ENCODE peak calls at places on chromosomes 5 and 9, in eight cellular contexts. T, R, C, W, Y, P, X and K are unnamed samples.

GRCh38 chr9:83431470-83432060 is 106.6 kb downstream of the FRMD3 start:
- DNase-seq in Y (no peak), W (no peak), R (no peak), P (no peak), T (no peak), X (no peak), C (peak; percentile 79), K (no peak)

GRCh38 chr9:35521708-35522107 is 31.8 kb downstream of the RUSC2 start:
- DNase-seq in T (peak; percentile 59), C (no peak), X (peak; percentile 54), P (no peak), W (no peak), Y (no peak), R (no peak), K (no peak)

GRCh38 chr9:77909306-77909705 is 122.3 kb downstream of the GNAQ start:
- DNase-seq in Y (no peak), W (no peak), P (no peak), R (no peak), T (no peak), X (no peak), C (no peak), K (no peak)

GRCh38 chr9:109286571-109286977 is 34.3 kb downstream of the EPB41L4B start:
- DNase-seq in T (peak; percentile 9), R (no peak), X (peak; percentile 54), P (no peak), Y (no peak), W (no peak), C (no peak), K (no peak)

GRCh38 chr5:26295541-26295940 is 742.8 kb downstream of the CDH9 start:
- DNase-seq in P (no peak), W (no peak), Y (no peak), C (no peak), X (no peak), R (no peak), T (no peak), K (no peak)

GRCh38 chr5:169099801-169100734 is 200.9 kb downstream of the SLIT3 start:
- DNase-seq in Y (no peak), T (peak; percentile 48), R (no peak), W (no peak), X (no peak), P (no peak), C (no peak), K (peak; percentile 28)

GRCh38 chr5:156201793-156202388 is 125.1 kb upstream of the SGCD start:
- DNase-seq in T (peak; percentile 74), Y (no peak), P (no peak), X (no peak), R (no peak), C (no peak), W (no peak), K (peak; percentile 8)

GRCh38 chr9:126235350-126235740 is 91.3 kb upstream of the MVB12B start:
- DNase-seq in X (no peak), R (no peak), C (no peak), P (no peak), Y (no peak), W (no peak), T (no peak), K (no peak)

GRCh38 chr9:79579624-79580023 is 7.9 kb downstream of the TLE4 start:
- DNase-seq in Y (no peak), C (no peak), T (no peak), P (no peak), X (no peak), R (no peak), W (no peak), K (no peak)

GRCh38 chr9:104808030-104808614 is 44.2 kb downstream of the NIPSNAP3B start:
- DNase-seq in Y (no peak), P (peak; percentile 51), R (no peak), C (peak; percentile 58), T (peak; percentile 76), W (no peak), X (no peak), K (no peak)

GRCh38 chr9:114072181-114073140 is 5.6 kb downstream of the AMBP start:
- DNase-seq in P (peak; percentile 23), X (no peak), C (peak; percentile 91), Y (no peak), W (no peak), R (no peak), T (peak; percentile 14), K (no peak)

GRCh38 chr9:589723-590122 is 251.8 kb upstream of the DMRT1 start:
- DNase-seq in Y (no peak), W (no peak), P (no peak), R (no peak), X (peak; percentile 23), C (peak; percentile 57), T (no peak), K (no peak)

GRCh38 chr5:132526974-132527564 is 16.3 kb downstream of the IL5 start:
- DNase-seq in C (no peak), T (peak; percentile 57), P (no peak), Y (no peak), X (no peak), W (no peak), R (no peak), K (no peak)

GRCh38 chr5:80697100-80697499 is 42.3 kb upstream of the DHFR start:
- DNase-seq in P (no peak), C (no peak), X (no peak), R (no peak), W (no peak), T (no peak), Y (no peak), K (no peak)

GRCh38 chr9:73643379-73644013 is 491.8 kb downstream of the ANXA1 start:
- DNase-seq in T (peak; percentile 53), C (no peak), W (no peak), Y (no peak), P (no peak), X (peak; percentile 2), R (no peak), K (peak; percentile 8)

GRCh38 chr9:27193886-27194285 is 84.9 kb downstream of the TEK start:
- DNase-seq in X (no peak), Y (no peak), P (no peak), W (no peak), R (no peak), C (no peak), T (no peak), K (no peak)

GRCh38 chr5:134026521-134027202 is 21.9 kb upstream of the VDAC1 start:
- DNase-seq in Y (no peak), T (peak; percentile 72), C (no peak), R (peak; percentile 74), X (peak; percentile 71), W (no peak), P (peak; percentile 81), K (no peak)

GRCh38 chr5:180586870-180587269 is 4.4 kb downstream of the SCGB3A1 start:
- DNase-seq in W (no peak), P (no peak), T (no peak), C (no peak), R (no peak), X (no peak), Y (no peak), K (no peak)

GRCh38 chr5:178206166-178207101 is 2.1 kb downstream of the HNRNPAB start:
- DNase-seq in P (no peak), T (peak; percentile 61), C (no peak), Y (no peak), W (no peak), X (no peak), R (no peak), K (no peak)

GRCh38 chr5:95858023-95858461 is 35.5 kb upstream of the GLRX start:
- DNase-seq in T (peak; percentile 92), C (peak; percentile 80), R (peak; percentile 48), X (peak; percentile 66), P (no peak), Y (no peak), W (no peak), K (no peak)

GRCh38 chr9:36862206-36863145 is 171.6 kb downstream of the PAX5 start:
- DNase-seq in W (no peak), R (peak; percentile 44), T (peak; percentile 68), X (peak; percentile 42), Y (no peak), C (no peak), P (peak; percentile 58), K (no peak)

GRCh38 chr9:91727316-91727861 is 222.6 kb downstream of the ROR2 start:
- DNase-seq in X (peak; percentile 6), P (peak; percentile 64), C (no peak), T (peak; percentile 67), R (peak; percentile 65), W (no peak), Y (peak; percentile 4), K (peak; percentile 8)

GRCh38 chr9:21883642-21884041 is 81.2 kb downstream of the MTAP start:
- DNase-seq in R (no peak), P (no peak), Y (no peak), X (no peak), T (no peak), C (no peak), W (no peak), K (no peak)

GRCh38 chr9:4955836-4956235 is 29.2 kb upstream of the JAK2 start:
- DNase-seq in R (no peak), P (no peak), T (peak; percentile 48), W (no peak), Y (no peak), X (peak; percentile 77), C (no peak), K (no peak)

GRCh38 chr5:57482671-57483106 is at the start of gene ACTBL2:
- DNase-seq in T (peak; percentile 66), R (no peak), Y (no peak), P (no peak), W (no peak), C (no peak), X (peak; percentile 79), K (no peak)

GRCh38 chr5:9473624-9474023 is 72.3 kb downstream of the SEMA5A start:
- DNase-seq in C (no peak), P (no peak), W (no peak), T (peak; percentile 88), X (no peak), R (no peak), Y (no peak), K (no peak)

GRCh38 chr9:124040186-124040920 is 28.8 kb downstream of the LHX2 start:
- DNase-seq in P (no peak), R (no peak), Y (no peak), X (peak; percentile 38), W (no peak), T (peak; percentile 56), C (no peak), K (no peak)

GRCh38 chr9:116417464-116417863 is 263.9 kb downstream of the PAPPA start:
- DNase-seq in T (peak; percentile 55), Y (no peak), W (no peak), P (no peak), C (no peak), X (no peak), R (no peak), K (no peak)

GRCh38 chr5:174556756-174557155 is 167.6 kb upstream of the MSX2 start:
- DNase-seq in C (no peak), W (no peak), P (no peak), Y (no peak), T (no peak), R (no peak), X (no peak), K (no peak)

GRCh38 chr5:8349855-8350254 is 480.9 kb downstream of the MTRR start:
- DNase-seq in W (no peak), C (no peak), P (no peak), R (no peak), T (no peak), X (no peak), Y (no peak), K (no peak)

GRCh38 chr9:87684627-87685204 is 41.2 kb upstream of the CTSL start:
- DNase-seq in C (peak; percentile 73), W (no peak), T (peak; percentile 74), Y (no peak), R (peak; percentile 61), P (peak; percentile 38), X (peak; percentile 4), K (no peak)

GRCh38 chr5:66560371-66560770 is 35.8 kb upstream of the MAST4 start:
- DNase-seq in P (no peak), T (no peak), X (no peak), C (no peak), R (no peak), W (no peak), Y (no peak), K (no peak)

GRCh38 chr5:142056831-142057696 is 44.2 kb upstream of the GNPDA1 start:
- DNase-seq in P (peak; percentile 86), Y (no peak), T (no peak), C (no peak), W (no peak), X (no peak), R (no peak), K (no peak)

GRCh38 chr5:87770601-87771121 is 357.9 kb upstream of the CCNH start:
- DNase-seq in X (no peak), T (no peak), P (no peak), R (no peak), C (no peak), Y (no peak), W (no peak), K (no peak)